ENCODE peak calls at places on chromosome 13, in seven cellular contexts. R, B, T, F, U, W and P are unnamed samples. For H3K36me3, the result is how much of the 10 kb centered on the place peaks cover.

GRCh38 chr13:107157272-107157671 is 589.3 kb upstream of the ARGLU1 start:
- DNase-seq in F (no peak), R (no peak), T (no peak), B (no peak), W (peak), U (no peak), P (no peak)

GRCh38 chr13:43725460-43725859 is 61.3 kb downstream of the ENOX1 start:
- DNase-seq in F (no peak), B (no peak), W (no peak), T (no peak), R (no peak), U (no peak), P (no peak)

GRCh38 chr13:36822786-36823185 is 3.8 kb downstream of the RFXAP start:
- DNase-seq in R (no peak), U (no peak), T (no peak), F (no peak), B (no peak), W (no peak), P (no peak)

GRCh38 chr13:83881917-83882625 is at the start of gene SLITRK1:
- DNase-seq in F (no peak), U (peak), R (no peak), W (peak), T (no peak), B (no peak), P (no peak)

GRCh38 chr13:19981685-19982238 is 23.2 kb downstream of the ZMYM2 start:
- DNase-seq in B (no peak), T (no peak), U (no peak), R (no peak), W (no peak), F (no peak), P (no peak)

GRCh38 chr13:97394542-97394941 is 39.4 kb upstream of the RAP2A start:
- DNase-seq in B (no peak), R (no peak), F (no peak), U (no peak), T (no peak), W (no peak), P (no peak)

GRCh38 chr13:102322211-102322610 is 79.6 kb downstream of the FGF14 start:
- DNase-seq in U (no peak), T (no peak), F (no peak), B (no peak), W (no peak), R (no peak), P (no peak)

GRCh38 chr13:47933688-47934011 is 67.4 kb downstream of the SUCLA2 start:
- DNase-seq in F (no peak), T (no peak), B (no peak), R (no peak), W (peak), U (no peak), P (no peak)

DNA sequence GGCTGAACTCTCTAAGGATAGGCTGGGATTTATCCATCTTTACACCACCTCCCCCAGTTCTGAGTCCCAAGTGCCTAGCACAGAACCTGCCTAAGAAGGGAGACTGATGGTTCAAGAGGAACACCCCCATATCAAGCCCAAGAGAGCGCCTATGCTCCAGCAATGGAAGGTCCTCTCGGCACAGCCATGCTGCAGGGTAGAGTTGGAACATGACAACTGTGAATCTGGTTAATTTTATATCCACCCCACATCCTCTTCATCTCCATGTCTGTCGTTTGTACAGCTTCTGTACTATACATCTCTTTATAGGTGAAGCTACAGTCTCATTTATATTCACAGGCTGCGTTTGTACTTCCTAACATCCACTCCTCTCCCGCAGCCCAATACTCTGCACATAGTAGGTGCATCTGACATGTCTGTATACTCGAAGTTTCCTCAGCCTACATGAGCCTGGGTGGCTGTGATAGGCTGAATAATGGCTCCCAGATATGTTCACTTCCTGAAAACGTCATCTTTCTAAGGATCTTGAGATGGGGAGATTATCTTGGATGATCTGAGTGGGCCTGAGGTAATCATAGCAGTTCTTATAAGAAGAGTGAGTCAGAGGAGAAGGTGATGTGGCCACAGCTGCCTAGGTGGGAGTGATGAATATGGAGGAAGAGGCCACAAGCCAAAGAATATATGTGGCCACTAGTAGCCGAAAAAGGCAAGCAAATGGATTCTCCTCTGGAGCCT is 84.1 kb downstream of the AKAP11 start:
- DNase-seq in R (no peak), F (no peak), T (no peak), B (no peak), U (no peak), W (no peak), P (no peak)
- H3K36me3 ChIP-seq in R (under half), F (under half), T (under half), B (under half), U (under half), W (under half), P (under half)

DNA sequence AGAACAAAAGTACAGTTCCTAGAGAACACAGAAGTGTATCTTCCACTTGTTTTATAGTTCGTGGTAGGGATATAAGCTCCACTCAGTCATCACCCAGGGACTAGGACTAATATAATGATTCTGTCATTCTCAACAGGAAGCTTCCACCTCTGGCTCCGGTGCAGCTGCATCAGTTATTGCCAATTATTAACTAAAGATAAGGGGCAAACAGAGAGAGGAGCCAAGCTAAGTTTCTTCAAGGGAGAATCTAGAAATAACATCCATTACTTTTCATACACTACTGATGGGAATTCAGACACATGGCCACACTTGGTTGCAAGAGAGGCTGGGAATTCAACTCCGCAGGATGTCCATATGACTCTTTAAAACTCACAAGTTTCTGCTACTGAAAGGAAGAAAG is 917.9 kb downstream of the OLFM4 start:
- DNase-seq in B (no peak), T (no peak), R (no peak), W (no peak), U (no peak), F (no peak), P (peak)
- H3K27ac ChIP-seq in B (no peak), T (no peak), R (no peak), W (no peak), U (no peak), F (no peak), P (no peak)

DNA sequence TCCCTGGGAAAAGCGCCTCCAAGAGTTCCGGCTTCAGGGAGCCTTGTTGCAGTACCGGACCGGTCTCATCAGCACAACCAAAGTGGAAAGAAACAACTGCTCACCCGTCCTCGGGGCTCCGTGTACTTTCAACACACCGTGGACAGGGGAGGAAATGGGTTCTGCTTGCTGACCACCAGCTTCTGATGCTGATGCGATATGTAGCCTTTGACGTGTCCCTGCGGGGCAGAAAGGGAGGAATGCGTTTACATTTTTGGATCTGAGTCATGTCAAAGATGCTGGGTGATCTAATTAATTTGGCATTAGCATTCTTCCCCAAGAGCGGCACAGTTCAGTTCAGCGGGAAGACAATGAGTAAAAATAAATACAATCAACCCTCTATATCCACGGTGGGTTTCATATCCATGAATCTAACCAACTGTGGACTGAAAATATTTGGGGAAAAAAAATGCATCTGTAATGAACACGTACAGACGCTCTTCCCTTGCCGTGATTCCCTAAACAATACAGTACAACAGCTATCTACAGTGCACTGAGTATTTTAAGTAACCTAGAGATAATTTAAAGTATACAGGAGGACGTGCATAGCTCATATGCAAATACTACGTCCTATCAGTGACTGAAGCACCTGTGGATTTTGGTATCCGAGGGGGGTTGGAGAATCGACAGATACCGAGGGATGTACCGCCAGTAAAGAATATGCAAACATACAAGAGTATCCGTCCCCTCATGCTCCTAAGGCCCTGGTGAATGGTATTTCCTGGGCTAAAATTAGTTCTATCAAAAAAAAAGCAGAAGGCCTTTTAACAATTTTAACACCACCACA is 19.8 kb downstream of the PROZ start:
- DNase-seq in W (peak), B (no peak), R (no peak), T (no peak), U (no peak), F (no peak), P (no peak)
- H3K36me3 ChIP-seq in W (under half), B (under half), R (under half), T (under half), U (half or more), F (half or more), P (under half)

GRCh38 chr13:75226755-75227435 is 255.1 kb downstream of the TBC1D4 start:
- DNase-seq in T (no peak), R (no peak), U (no peak), B (no peak), W (peak), F (no peak), P (no peak)
- H3K27ac ChIP-seq in T (no peak), R (no peak), U (no peak), B (no peak), W (no peak), F (peak), P (no peak)

DNA sequence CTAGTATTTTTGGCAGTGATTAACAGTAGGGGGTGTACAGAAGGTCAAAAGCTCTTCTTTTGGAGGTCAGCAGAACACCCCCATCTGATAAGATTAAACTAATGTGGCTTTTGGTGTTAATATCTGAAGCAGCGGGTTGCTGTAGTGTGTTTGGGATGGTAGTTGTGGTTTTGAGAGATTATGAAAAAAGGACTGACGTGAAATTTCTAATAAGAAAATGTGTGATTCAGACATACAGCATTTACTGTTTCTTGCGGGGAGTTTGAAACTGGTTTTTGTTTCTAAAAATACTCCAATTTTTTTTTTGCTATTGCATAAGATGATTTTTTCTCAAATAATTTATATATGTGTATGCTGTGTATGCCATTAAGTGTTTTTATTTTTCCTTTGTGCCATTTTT is 66.9 kb downstream of the NDFIP2 start:
- DNase-seq in W (no peak), B (no peak), R (no peak), F (no peak), U (no peak), T (no peak), P (no peak)
- H3K36me3 ChIP-seq in W (under half), B (under half), R (under half), F (under half), U (under half), T (under half), P (under half)

DNA sequence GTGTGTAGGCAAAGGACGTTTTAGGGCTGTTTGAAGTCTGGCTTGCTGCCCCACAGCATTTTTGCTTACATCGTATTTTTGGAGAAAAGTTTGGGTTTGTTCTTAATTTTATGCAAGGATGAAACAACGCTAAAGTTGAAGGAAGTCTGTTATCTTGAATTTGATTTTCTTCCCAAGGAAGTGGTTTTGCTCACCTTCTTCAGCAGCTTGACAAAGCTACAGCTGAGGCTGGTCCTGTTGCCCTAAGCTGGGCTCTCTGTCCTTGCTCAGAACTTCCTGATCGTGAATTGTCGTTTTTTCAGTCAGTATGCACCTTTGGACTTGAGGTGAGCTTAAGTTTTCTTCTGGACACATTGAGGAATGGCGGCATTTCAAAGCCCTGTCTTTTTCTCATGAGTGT is 62.1 kb upstream of the GSX1 start:
- DNase-seq in U (no peak), W (no peak), T (no peak), R (no peak), F (no peak), B (peak), P (no peak)
- H3K27ac ChIP-seq in U (no peak), W (no peak), T (no peak), R (no peak), F (no peak), B (no peak), P (no peak)

DNA sequence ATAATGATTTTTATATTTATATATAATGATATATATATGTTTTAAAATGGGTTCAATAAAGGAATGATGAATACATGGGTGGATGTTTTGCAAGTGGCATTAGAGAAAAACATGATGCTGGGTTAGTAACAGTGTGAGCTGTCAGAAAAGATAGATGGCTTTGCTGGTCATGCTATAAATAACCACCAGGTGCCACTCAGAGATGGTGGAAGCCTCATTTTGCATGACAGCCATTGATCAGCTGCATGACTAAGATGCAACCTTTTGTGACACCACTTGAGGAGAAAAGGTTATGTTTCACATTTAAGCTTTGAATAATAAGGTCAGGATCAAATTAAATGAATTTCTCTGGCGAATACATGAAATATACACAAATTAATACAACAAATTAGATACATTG is 737.7 kb downstream of the PCDH9 start:
- DNase-seq in F (no peak), U (no peak), W (no peak), R (no peak), T (no peak), B (no peak), P (no peak)
- H3K36me3 ChIP-seq in F (under half), U (under half), W (under half), R (under half), T (under half), B (under half), P (under half)

DNA sequence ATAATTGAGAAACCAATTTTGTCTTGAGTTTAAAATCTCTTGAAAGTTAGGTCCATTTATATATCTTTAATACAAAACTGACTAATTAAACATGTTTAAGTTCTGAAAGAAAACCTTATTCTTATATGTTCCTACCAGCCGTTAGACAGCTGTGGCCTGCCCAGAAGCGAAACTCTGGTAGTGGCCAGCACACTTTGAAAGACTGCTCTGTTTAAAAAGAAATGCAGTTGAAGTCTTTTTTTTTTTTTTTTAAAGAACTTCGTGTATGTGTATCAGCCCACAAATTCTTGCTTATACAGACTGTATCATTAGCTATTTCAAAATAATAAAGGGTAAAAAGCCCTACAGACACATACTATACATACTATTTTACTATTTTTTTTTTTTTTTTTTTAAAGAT is 34.0 kb downstream of the KCTD4 start:
- DNase-seq in R (no peak), W (no peak), B (no peak), F (no peak), U (no peak), T (no peak), P (no peak)
- H3K27ac ChIP-seq in R (no peak), W (no peak), B (no peak), F (peak), U (no peak), T (no peak), P (no peak)